ENCODE peak calls at places on chromosomes 16 and 17, in four cellular contexts. K is H1, B is IMR-90, W is mesendoderm. U is an unnamed sample.

GRCh38 chr17:50905460-50905803 is 39.3 kb upstream of the TOB1 start:
- DNase-seq in W (peak; percentile 66), B (no peak), K (no peak), U (no peak)

GRCh38 chr17:50354776-50355175 is 8.8 kb downstream of the XYLT2 start:
- DNase-seq in B (no peak), K (no peak), W (no peak), U (no peak)

GRCh38 chr17:64535357-64535756 is 28.6 kb downstream of the CEP95 start:
- DNase-seq in W (no peak), B (no peak), K (no peak), U (no peak)

GRCh38 chr16:77531741-77532140 is 96.9 kb upstream of the ADAMTS18 start:
- DNase-seq in K (no peak), B (peak; percentile 38), W (no peak), U (no peak)

GRCh38 chr17:61307905-61308886 is 91.4 kb upstream of the TBX2 start:
- DNase-seq in K (no peak), B (peak; percentile 99), W (no peak), U (no peak)

GRCh38 chr17:31499771-31500554 is 108.5 kb downstream of the RAB11FIP4 start:
- DNase-seq in B (peak; percentile 22), K (no peak), W (peak; percentile 55), U (peak; percentile 62)

GRCh38 chr16:23082161-23082788 is 67.0 kb downstream of the USP31 start:
- DNase-seq in K (no peak), W (no peak), B (no peak), U (no peak)

GRCh38 chr17:231966-232807 is 50.7 kb upstream of the DOC2B start:
- DNase-seq in B (no peak), W (no peak), K (no peak), U (no peak)

GRCh38 chr16:87560428-87561199 is 41.7 kb upstream of the JPH3 start:
- DNase-seq in K (peak; percentile 47), B (no peak), W (peak; percentile 83), U (peak; percentile 95)
- H3K23ac ChIP-seq in K (no peak overlapping the region), B (no peak overlapping the region), W (no peak overlapping the region), U (no peak overlapping the region)

GRCh38 chr16:84973226-84973625 is 38.1 kb downstream of the ZDHHC7 start:
- DNase-seq in W (no peak), B (no peak), K (no peak), U (no peak)

GRCh38 chr16:84975066-84975465 is 36.3 kb downstream of the ZDHHC7 start:
- DNase-seq in K (no peak), B (no peak), W (no peak), U (no peak)

GRCh38 chr16:84976644-84977400 is 34.5 kb downstream of the ZDHHC7 start:
- DNase-seq in B (no peak), W (no peak), K (no peak), U (no peak)

GRCh38 chr16:84975522-84975921 is 35.8 kb downstream of the ZDHHC7 start:
- DNase-seq in K (no peak), B (no peak), W (no peak), U (no peak)

GRCh38 chr16:84973776-84974523 is 37.4 kb downstream of the ZDHHC7 start:
- DNase-seq in W (no peak), B (no peak), K (no peak), U (no peak)
- H3K56ac ChIP-seq in W (no peak overlapping the region), B (no peak overlapping the region), K (no peak overlapping the region), U (no peak overlapping the region)

GRCh38 chr16:11797957-11798299 is 870 bp upstream of the ZC3H7A start:
- DNase-seq in B (no peak), K (no peak), W (no peak), U (no peak)
- H3K23ac ChIP-seq in B (peak overlapping the region; percentile 95), K (no peak overlapping the region), W (peak overlapping the region; percentile 98), U (no peak overlapping the region)

GRCh38 chr16:73717266-73718057 is 579.2 kb upstream of the PSMD7 start:
- DNase-seq in K (no peak), B (no peak), W (no peak), U (no peak)
- H3K56ac ChIP-seq in K (no peak overlapping the region), B (no peak overlapping the region), W (no peak overlapping the region), U (no peak overlapping the region)